ENCODE peak calls at places on chromosomes 13 and 19, in seven cellular contexts. One of them, this sample, is unnamed.

GRCh38 chr19:54133312-54133956 is 4.1 kb upstream of the CNOT3 start:
- DNase-seq in iPS-NIHi11: no peak
- DNase-seq in AG20443: no peak
- DNase-seq in fibroblast of lung: peak; percentile 53
- DNase-seq in CD4-positive, alpha-beta T cell: no peak
- DNase-seq in posterior cingulate gyrus: no peak
- DNase-seq in H7: no peak
- DNase-seq in this sample: no peak

GRCh38 chr19:512548-513365 is 5.5 kb downstream of the TPGS1 start:
- DNase-seq in posterior cingulate gyrus: peak; percentile 81
- DNase-seq in CD4-positive, alpha-beta T cell: no peak
- DNase-seq in H7: peak; percentile 76
- DNase-seq in fibroblast of lung: no peak
- DNase-seq in iPS-NIHi11: no peak
- DNase-seq in AG20443: no peak
- DNase-seq in this sample: no peak

GRCh38 chr13:40208517-40208916 is 457.9 kb downstream of the FOXO1 start:
- DNase-seq in fibroblast of lung: no peak
- DNase-seq in posterior cingulate gyrus: no peak
- DNase-seq in AG20443: no peak
- DNase-seq in H7: no peak
- DNase-seq in iPS-NIHi11: no peak
- DNase-seq in CD4-positive, alpha-beta T cell: no peak
- DNase-seq in this sample: no peak

GRCh38 chr13:21616205-21616604 is 12.2 kb upstream of the MICU2 start:
- DNase-seq in CD4-positive, alpha-beta T cell: no peak
- DNase-seq in iPS-NIHi11: no peak
- DNase-seq in H7: no peak
- DNase-seq in posterior cingulate gyrus: no peak
- DNase-seq in AG20443: no peak
- DNase-seq in fibroblast of lung: no peak
- DNase-seq in this sample: no peak

GRCh38 chr19:51083783-51084182 is 1.1 kb upstream of the KLK14 start:
- DNase-seq in iPS-NIHi11: no peak
- DNase-seq in AG20443: no peak
- DNase-seq in posterior cingulate gyrus: no peak
- DNase-seq in fibroblast of lung: no peak
- DNase-seq in CD4-positive, alpha-beta T cell: no peak
- DNase-seq in H7: peak; percentile 38
- DNase-seq in this sample: no peak

GRCh38 chr13:28138756-28139470 is 568 bp downstream of the PAN3 start:
- DNase-seq in H7: peak; percentile 89
- DNase-seq in fibroblast of lung: peak; percentile 95
- DNase-seq in posterior cingulate gyrus: peak; percentile 93
- DNase-seq in AG20443: peak; percentile 84
- DNase-seq in CD4-positive, alpha-beta T cell: peak; percentile 76
- DNase-seq in iPS-NIHi11: peak; percentile 74
- DNase-seq in this sample: peak; percentile 64

GRCh38 chr19:5407356-5407755 is 47.9 kb upstream of the ZNRF4 start:
- DNase-seq in H7: peak; percentile 72
- DNase-seq in iPS-NIHi11: peak; percentile 51
- DNase-seq in AG20443: no peak
- DNase-seq in fibroblast of lung: peak; percentile 12
- DNase-seq in CD4-positive, alpha-beta T cell: no peak
- DNase-seq in posterior cingulate gyrus: no peak
- DNase-seq in this sample: no peak

GRCh38 chr13:46622013-46622917 is 69.3 kb downstream of the LRCH1 start:
- DNase-seq in H7: no peak
- DNase-seq in AG20443: no peak
- DNase-seq in posterior cingulate gyrus: no peak
- DNase-seq in iPS-NIHi11: no peak
- DNase-seq in fibroblast of lung: no peak
- DNase-seq in CD4-positive, alpha-beta T cell: no peak
- DNase-seq in this sample: no peak

GRCh38 chr13:99548448-99548847 is 47.2 kb downstream of the TM9SF2 start:
- DNase-seq in posterior cingulate gyrus: no peak
- DNase-seq in CD4-positive, alpha-beta T cell: no peak
- DNase-seq in fibroblast of lung: no peak
- DNase-seq in H7: no peak
- DNase-seq in iPS-NIHi11: no peak
- DNase-seq in AG20443: no peak
- DNase-seq in this sample: no peak

GRCh38 chr13:111961793-111962192 is 105.2 kb upstream of the SOX1 start:
- DNase-seq in H7: no peak
- DNase-seq in iPS-NIHi11: no peak
- DNase-seq in CD4-positive, alpha-beta T cell: no peak
- DNase-seq in fibroblast of lung: no peak
- DNase-seq in AG20443: no peak
- DNase-seq in posterior cingulate gyrus: peak; percentile 18
- DNase-seq in this sample: no peak

GRCh38 chr19:35357867-35358573 is at the start of gene FFAR3:
- DNase-seq in fibroblast of lung: no peak
- DNase-seq in AG20443: peak; percentile 46
- DNase-seq in iPS-NIHi11: no peak
- DNase-seq in CD4-positive, alpha-beta T cell: no peak
- DNase-seq in posterior cingulate gyrus: peak; percentile 78
- DNase-seq in H7: no peak
- DNase-seq in this sample: no peak

GRCh38 chr13:23427342-23428182 is 5.9 kb downstream of the SACS start:
- DNase-seq in AG20443: peak; percentile 83
- DNase-seq in CD4-positive, alpha-beta T cell: no peak
- DNase-seq in iPS-NIHi11: no peak
- DNase-seq in H7: no peak
- DNase-seq in fibroblast of lung: peak; percentile 99
- DNase-seq in posterior cingulate gyrus: no peak
- DNase-seq in this sample: peak; percentile 81

This sample was measured in pulmonary artery endothelial cell.